ENCODE peak calls at places on chromosomes 1 and 21, in nine cellular contexts. W is left cardiac atrium; G is esophagus mucosa; M is left colon; A is lower lobe of right lung; X is CD4-positive, CD25-positive, alpha-beta regulatory T cell; T is stimulated activated naive CD8-positive, alpha-beta T cell treated with anti-CD3 and anti-CD28 coated beads, Interleukin-15, amount 100 ng/mL, for 72 hours; D is activated CD4-positive, CD25-positive, alpha-beta regulatory T cell treated with anti-CD3 and anti-CD28 coated beads, Interleukin-2, amount 50 U/mL, for 24 hours; E is B cell. N is an unnamed sample.

GRCh38 chr1:152932170-152932811 is 14.7 kb upstream of the SPRR5 start:
- ATAC-seq in W (no peak), G (peak; percentile 89), M (no peak), A (peak; percentile 65), X (no peak), T (no peak), D (no peak), E (no peak), N (no peak)

GRCh38 chr1:179798864-179799516 is 55.9 kb downstream of the FAM163A start:
- ATAC-seq in W (no peak), G (no peak), M (no peak), A (no peak), X (no peak), T (no peak), D (no peak), E (no peak), N (no peak)

GRCh38 chr1:90579212-90579802 is 137.8 kb downstream of the BARHL2 start:
- ATAC-seq in W (peak; percentile 29), G (no peak), M (peak; percentile 80), A (peak; percentile 74), X (peak; percentile 57), T (peak; percentile 75), D (no peak), E (no peak), N (no peak)

GRCh38 chr1:211923065-211923464 is 92.5 kb upstream of the LPGAT1 start:
- ATAC-seq in W (no peak), G (no peak), M (no peak), A (no peak), X (no peak), T (no peak), D (no peak), E (no peak), N (no peak)

GRCh38 chr1:8460784-8461183 is 142.9 kb downstream of the SLC45A1 start:
- ATAC-seq in W (no peak), G (no peak), M (no peak), A (no peak), X (no peak), T (no peak), D (no peak), E (no peak), N (no peak)

GRCh38 chr1:56468472-56468871 is 110.9 kb downstream of the PLPP3 start:
- ATAC-seq in W (peak; percentile 30), G (no peak), M (no peak), A (no peak), X (no peak), T (no peak), D (no peak), E (no peak), N (no peak)

GRCh38 chr1:22798083-22798482 is 87.4 kb downstream of the EPHB2 start:
- ATAC-seq in W (no peak), G (no peak), M (no peak), A (no peak), X (no peak), T (no peak), D (no peak), E (no peak), N (no peak)

GRCh38 chr21:23812485-23812884 is 1794.8 kb downstream of the MRPL39 start:
- ATAC-seq in W (no peak), G (no peak), M (no peak), A (no peak), X (no peak), T (no peak), D (no peak), E (no peak), N (no peak)

GRCh38 chr1:204041803-204042505 is 31.0 kb upstream of the SOX13 start:
- ATAC-seq in W (peak; percentile 16), G (no peak), M (no peak), A (no peak), X (no peak), T (no peak), D (no peak), E (no peak), N (no peak)

GRCh38 chr1:10257851-10258250 is 47.5 kb downstream of the KIF1B start:
- ATAC-seq in W (no peak), G (no peak), M (peak; percentile 75), A (peak; percentile 35), X (no peak), T (no peak), D (no peak), E (no peak), N (no peak)